ENCODE peak calls at places on chromosomes 13 and 19, in nine cellular contexts. One of them, this sample, is unnamed.
A peak's percentile ranks its signal among the peaks of the same experiment; 100 is the strongest.

GRCh38 chr19:34353546-34353945 is 11.4 kb upstream of the GPI start:
- DNase-seq in psoas muscle: peak; percentile 37
- DNase-seq in activated CD4-positive, alpha-beta T cell treated with anti-CD3 and anti-CD28 coated beads for 1 hour: no peak
- DNase-seq in T-helper 9 cell: no peak
- DNase-seq in posterior vena cava: no peak
- DNase-seq in germinal center: no peak
- DNase-seq in foreskin fibroblast: no peak
- DNase-seq in activated CD8-positive, alpha-beta memory T cell treated with anti-CD3 and anti-CD28 coated beads, Interleukin-2, amount 50 U/mL, for 48 hours: no peak
- DNase-seq in COR-L47: no peak
- DNase-seq in this sample: no peak

GRCh38 chr19:46635920-46636761 is at the start of gene GNG8:
- DNase-seq in psoas muscle: no peak
- DNase-seq in foreskin fibroblast: no peak
- DNase-seq in COR-L47: no peak
- DNase-seq in T-helper 9 cell: no peak
- DNase-seq in posterior vena cava: no peak
- DNase-seq in activated CD4-positive, alpha-beta T cell treated with anti-CD3 and anti-CD28 coated beads for 1 hour: no peak
- DNase-seq in activated CD8-positive, alpha-beta memory T cell treated with anti-CD3 and anti-CD28 coated beads, Interleukin-2, amount 50 U/mL, for 48 hours: no peak
- DNase-seq in germinal center: no peak
- DNase-seq in this sample: no peak

GRCh38 chr19:13267889-13268288 is 117.7 kb downstream of the IER2 start:
- DNase-seq in T-helper 9 cell: no peak
- DNase-seq in activated CD4-positive, alpha-beta T cell treated with anti-CD3 and anti-CD28 coated beads for 1 hour: no peak
- DNase-seq in germinal center: no peak
- DNase-seq in posterior vena cava: no peak
- DNase-seq in foreskin fibroblast: no peak
- DNase-seq in psoas muscle: no peak
- DNase-seq in activated CD8-positive, alpha-beta memory T cell treated with anti-CD3 and anti-CD28 coated beads, Interleukin-2, amount 50 U/mL, for 48 hours: no peak
- DNase-seq in COR-L47: no peak
- DNase-seq in this sample: no peak

GRCh38 chr13:107376393-107377085 is 808.6 kb upstream of the ARGLU1 start:
- DNase-seq in activated CD4-positive, alpha-beta T cell treated with anti-CD3 and anti-CD28 coated beads for 1 hour: no peak
- DNase-seq in T-helper 9 cell: no peak
- DNase-seq in activated CD8-positive, alpha-beta memory T cell treated with anti-CD3 and anti-CD28 coated beads, Interleukin-2, amount 50 U/mL, for 48 hours: no peak
- DNase-seq in germinal center: no peak
- DNase-seq in psoas muscle: no peak
- DNase-seq in foreskin fibroblast: no peak
- DNase-seq in COR-L47: peak; percentile 92
- DNase-seq in posterior vena cava: no peak
- DNase-seq in this sample: no peak

GRCh38 chr13:111968611-111969010 is 98.3 kb upstream of the SOX1 start:
- DNase-seq in activated CD4-positive, alpha-beta T cell treated with anti-CD3 and anti-CD28 coated beads for 1 hour: no peak
- DNase-seq in foreskin fibroblast: no peak
- DNase-seq in germinal center: no peak
- DNase-seq in T-helper 9 cell: no peak
- DNase-seq in psoas muscle: no peak
- DNase-seq in COR-L47: no peak
- DNase-seq in activated CD8-positive, alpha-beta memory T cell treated with anti-CD3 and anti-CD28 coated beads, Interleukin-2, amount 50 U/mL, for 48 hours: no peak
- DNase-seq in posterior vena cava: no peak
- DNase-seq in this sample: no peak

GRCh38 chr19:14476663-14477401 is 1.7 kb upstream of the PTGER1 start:
- DNase-seq in psoas muscle: no peak
- DNase-seq in T-helper 9 cell: peak; percentile 33
- DNase-seq in posterior vena cava: no peak
- DNase-seq in germinal center: no peak
- DNase-seq in activated CD8-positive, alpha-beta memory T cell treated with anti-CD3 and anti-CD28 coated beads, Interleukin-2, amount 50 U/mL, for 48 hours: no peak
- DNase-seq in COR-L47: no peak
- DNase-seq in foreskin fibroblast: peak; percentile 72
- DNase-seq in activated CD4-positive, alpha-beta T cell treated with anti-CD3 and anti-CD28 coated beads for 1 hour: no peak
- DNase-seq in this sample: no peak

GRCh38 chr19:29499921-29500590 is 25.7 kb upstream of the VSTM2B start:
- DNase-seq in foreskin fibroblast: no peak
- DNase-seq in T-helper 9 cell: no peak
- DNase-seq in posterior vena cava: peak; percentile 52
- DNase-seq in activated CD8-positive, alpha-beta memory T cell treated with anti-CD3 and anti-CD28 coated beads, Interleukin-2, amount 50 U/mL, for 48 hours: no peak
- DNase-seq in germinal center: no peak
- DNase-seq in COR-L47: no peak
- DNase-seq in activated CD4-positive, alpha-beta T cell treated with anti-CD3 and anti-CD28 coated beads for 1 hour: no peak
- DNase-seq in psoas muscle: no peak
- DNase-seq in this sample: no peak

GRCh38 chr13:34926513-34926912 is 15.6 kb upstream of the NBEA start:
- DNase-seq in germinal center: no peak
- DNase-seq in activated CD4-positive, alpha-beta T cell treated with anti-CD3 and anti-CD28 coated beads for 1 hour: no peak
- DNase-seq in foreskin fibroblast: peak; percentile 71
- DNase-seq in T-helper 9 cell: no peak
- DNase-seq in psoas muscle: no peak
- DNase-seq in posterior vena cava: no peak
- DNase-seq in activated CD8-positive, alpha-beta memory T cell treated with anti-CD3 and anti-CD28 coated beads, Interleukin-2, amount 50 U/mL, for 48 hours: no peak
- DNase-seq in COR-L47: no peak
- DNase-seq in this sample: no peak

GRCh38 chr13:88000239-88000638 is 329.1 kb downstream of the SLITRK5 start:
- DNase-seq in activated CD4-positive, alpha-beta T cell treated with anti-CD3 and anti-CD28 coated beads for 1 hour: no peak
- DNase-seq in posterior vena cava: no peak
- DNase-seq in T-helper 9 cell: no peak
- DNase-seq in psoas muscle: no peak
- DNase-seq in germinal center: no peak
- DNase-seq in COR-L47: no peak
- DNase-seq in activated CD8-positive, alpha-beta memory T cell treated with anti-CD3 and anti-CD28 coated beads, Interleukin-2, amount 50 U/mL, for 48 hours: no peak
- DNase-seq in foreskin fibroblast: no peak
- DNase-seq in this sample: no peak

GRCh38 chr19:1315470-1316166 is 29.9 kb downstream of the EFNA2 start:
- DNase-seq in activated CD8-positive, alpha-beta memory T cell treated with anti-CD3 and anti-CD28 coated beads, Interleukin-2, amount 50 U/mL, for 48 hours: peak; percentile 66
- DNase-seq in foreskin fibroblast: peak; percentile 77
- DNase-seq in germinal center: peak; percentile 58
- DNase-seq in posterior vena cava: no peak
- DNase-seq in COR-L47: peak; percentile 42
- DNase-seq in T-helper 9 cell: no peak
- DNase-seq in psoas muscle: peak; percentile 73
- DNase-seq in activated CD4-positive, alpha-beta T cell treated with anti-CD3 and anti-CD28 coated beads for 1 hour: no peak
- DNase-seq in this sample: no peak

GRCh38 chr19:6740589-6741348 is 1.3 kb downstream of the TRIP10 start:
- DNase-seq in posterior vena cava: peak; percentile 91
- DNase-seq in psoas muscle: peak; percentile 83
- DNase-seq in COR-L47: no peak
- DNase-seq in germinal center: peak; percentile 54
- DNase-seq in activated CD4-positive, alpha-beta T cell treated with anti-CD3 and anti-CD28 coated beads for 1 hour: no peak
- DNase-seq in activated CD8-positive, alpha-beta memory T cell treated with anti-CD3 and anti-CD28 coated beads, Interleukin-2, amount 50 U/mL, for 48 hours: peak; percentile 66
- DNase-seq in T-helper 9 cell: peak; percentile 16
- DNase-seq in foreskin fibroblast: peak; percentile 65
- DNase-seq in this sample: no peak

GRCh38 chr19:55927991-55928390 is 4.1 kb downstream of the NLRP13 start:
- DNase-seq in germinal center: no peak
- DNase-seq in posterior vena cava: no peak
- DNase-seq in activated CD8-positive, alpha-beta memory T cell treated with anti-CD3 and anti-CD28 coated beads, Interleukin-2, amount 50 U/mL, for 48 hours: no peak
- DNase-seq in T-helper 9 cell: no peak
- DNase-seq in COR-L47: no peak
- DNase-seq in psoas muscle: no peak
- DNase-seq in activated CD4-positive, alpha-beta T cell treated with anti-CD3 and anti-CD28 coated beads for 1 hour: no peak
- DNase-seq in foreskin fibroblast: no peak
- DNase-seq in this sample: no peak

GRCh38 chr13:105960326-105960725 is 575.1 kb downstream of the EFNB2 start:
- DNase-seq in psoas muscle: no peak
- DNase-seq in posterior vena cava: no peak
- DNase-seq in foreskin fibroblast: no peak
- DNase-seq in T-helper 9 cell: no peak
- DNase-seq in germinal center: no peak
- DNase-seq in activated CD4-positive, alpha-beta T cell treated with anti-CD3 and anti-CD28 coated beads for 1 hour: no peak
- DNase-seq in activated CD8-positive, alpha-beta memory T cell treated with anti-CD3 and anti-CD28 coated beads, Interleukin-2, amount 50 U/mL, for 48 hours: no peak
- DNase-seq in COR-L47: no peak
- DNase-seq in this sample: no peak

GRCh38 chr13:109494955-109495354 is 291.4 kb downstream of the IRS2 start:
- DNase-seq in T-helper 9 cell: no peak
- DNase-seq in foreskin fibroblast: peak; percentile 63
- DNase-seq in posterior vena cava: no peak
- DNase-seq in activated CD4-positive, alpha-beta T cell treated with anti-CD3 and anti-CD28 coated beads for 1 hour: no peak
- DNase-seq in psoas muscle: no peak
- DNase-seq in COR-L47: no peak
- DNase-seq in germinal center: no peak
- DNase-seq in activated CD8-positive, alpha-beta memory T cell treated with anti-CD3 and anti-CD28 coated beads, Interleukin-2, amount 50 U/mL, for 48 hours: no peak
- DNase-seq in this sample: no peak

GRCh38 chr13:28819748-28820098 is 416 bp upstream of the MTUS2 start:
- DNase-seq in activated CD4-positive, alpha-beta T cell treated with anti-CD3 and anti-CD28 coated beads for 1 hour: peak; percentile 17
- DNase-seq in COR-L47: no peak
- DNase-seq in posterior vena cava: no peak
- DNase-seq in foreskin fibroblast: peak; percentile 71
- DNase-seq in T-helper 9 cell: peak; percentile 35
- DNase-seq in activated CD8-positive, alpha-beta memory T cell treated with anti-CD3 and anti-CD28 coated beads, Interleukin-2, amount 50 U/mL, for 48 hours: peak; percentile 83
- DNase-seq in germinal center: peak; percentile 77
- DNase-seq in psoas muscle: no peak
- DNase-seq in this sample: no peak

GRCh38 chr19:16548956-16549355 is 6.7 kb upstream of the CHERP start:
- DNase-seq in foreskin fibroblast: no peak
- DNase-seq in activated CD4-positive, alpha-beta T cell treated with anti-CD3 and anti-CD28 coated beads for 1 hour: no peak
- DNase-seq in activated CD8-positive, alpha-beta memory T cell treated with anti-CD3 and anti-CD28 coated beads, Interleukin-2, amount 50 U/mL, for 48 hours: no peak
- DNase-seq in germinal center: no peak
- DNase-seq in psoas muscle: no peak
- DNase-seq in T-helper 9 cell: no peak
- DNase-seq in COR-L47: no peak
- DNase-seq in posterior vena cava: no peak
- DNase-seq in this sample: no peak

GRCh38 chr19:18961767-18962423 is 20.9 kb upstream of the HOMER3 start:
- DNase-seq in psoas muscle: no peak
- DNase-seq in activated CD8-positive, alpha-beta memory T cell treated with anti-CD3 and anti-CD28 coated beads, Interleukin-2, amount 50 U/mL, for 48 hours: no peak
- DNase-seq in foreskin fibroblast: no peak
- DNase-seq in posterior vena cava: no peak
- DNase-seq in activated CD4-positive, alpha-beta T cell treated with anti-CD3 and anti-CD28 coated beads for 1 hour: no peak
- DNase-seq in germinal center: peak; percentile 60
- DNase-seq in COR-L47: peak; percentile 35
- DNase-seq in T-helper 9 cell: no peak
- DNase-seq in this sample: no peak

GRCh38 chr13:28613562-28613961 is 45.4 kb upstream of the POMP start:
- DNase-seq in foreskin fibroblast: no peak
- DNase-seq in COR-L47: no peak
- DNase-seq in activated CD8-positive, alpha-beta memory T cell treated with anti-CD3 and anti-CD28 coated beads, Interleukin-2, amount 50 U/mL, for 48 hours: no peak
- DNase-seq in germinal center: no peak
- DNase-seq in posterior vena cava: no peak
- DNase-seq in psoas muscle: no peak
- DNase-seq in activated CD4-positive, alpha-beta T cell treated with anti-CD3 and anti-CD28 coated beads for 1 hour: no peak
- DNase-seq in T-helper 9 cell: no peak
- DNase-seq in this sample: no peak

GRCh38 chr19:48963371-48964204 is 1.5 kb upstream of the FTL start:
- DNase-seq in posterior vena cava: peak; percentile 93
- DNase-seq in psoas muscle: peak; percentile 88
- DNase-seq in activated CD8-positive, alpha-beta memory T cell treated with anti-CD3 and anti-CD28 coated beads, Interleukin-2, amount 50 U/mL, for 48 hours: peak; percentile 89
- DNase-seq in activated CD4-positive, alpha-beta T cell treated with anti-CD3 and anti-CD28 coated beads for 1 hour: peak; percentile 32
- DNase-seq in T-helper 9 cell: peak; percentile 44
- DNase-seq in germinal center: peak; percentile 31
- DNase-seq in COR-L47: no peak
- DNase-seq in foreskin fibroblast: peak; percentile 91
- DNase-seq in this sample: no peak

GRCh38 chr19:33221641-33222040 is 4.0 kb downstream of the SLC7A10 start:
- DNase-seq in germinal center: no peak
- DNase-seq in activated CD4-positive, alpha-beta T cell treated with anti-CD3 and anti-CD28 coated beads for 1 hour: no peak
- DNase-seq in activated CD8-positive, alpha-beta memory T cell treated with anti-CD3 and anti-CD28 coated beads, Interleukin-2, amount 50 U/mL, for 48 hours: no peak
- DNase-seq in COR-L47: no peak
- DNase-seq in psoas muscle: no peak
- DNase-seq in posterior vena cava: no peak
- DNase-seq in foreskin fibroblast: no peak
- DNase-seq in T-helper 9 cell: no peak
- DNase-seq in this sample: no peak

GRCh38 chr19:51501594-51502263 is at the start of gene SIGLEC12:
- DNase-seq in germinal center: no peak
- DNase-seq in COR-L47: no peak
- DNase-seq in T-helper 9 cell: no peak
- DNase-seq in activated CD4-positive, alpha-beta T cell treated with anti-CD3 and anti-CD28 coated beads for 1 hour: no peak
- DNase-seq in activated CD8-positive, alpha-beta memory T cell treated with anti-CD3 and anti-CD28 coated beads, Interleukin-2, amount 50 U/mL, for 48 hours: no peak
- DNase-seq in foreskin fibroblast: no peak
- DNase-seq in posterior vena cava: no peak
- DNase-seq in psoas muscle: no peak
- DNase-seq in this sample: no peak

GRCh38 chr13:44382635-44383145 is 9.1 kb downstream of the SERP2 start:
- DNase-seq in activated CD4-positive, alpha-beta T cell treated with anti-CD3 and anti-CD28 coated beads for 1 hour: no peak
- DNase-seq in foreskin fibroblast: no peak
- DNase-seq in COR-L47: no peak
- DNase-seq in T-helper 9 cell: no peak
- DNase-seq in germinal center: no peak
- DNase-seq in posterior vena cava: no peak
- DNase-seq in psoas muscle: no peak
- DNase-seq in activated CD8-positive, alpha-beta memory T cell treated with anti-CD3 and anti-CD28 coated beads, Interleukin-2, amount 50 U/mL, for 48 hours: no peak
- DNase-seq in this sample: no peak

GRCh38 chr19:38849147-38849745 is 540 bp downstream of the HNRNPL start:
- DNase-seq in T-helper 9 cell: peak; percentile 96
- DNase-seq in activated CD8-positive, alpha-beta memory T cell treated with anti-CD3 and anti-CD28 coated beads, Interleukin-2, amount 50 U/mL, for 48 hours: peak; percentile 100
- DNase-seq in COR-L47: peak; percentile 95
- DNase-seq in foreskin fibroblast: peak; percentile 99
- DNase-seq in posterior vena cava: peak; percentile 99
- DNase-seq in activated CD4-positive, alpha-beta T cell treated with anti-CD3 and anti-CD28 coated beads for 1 hour: peak; percentile 97
- DNase-seq in psoas muscle: peak; percentile 99
- DNase-seq in germinal center: peak; percentile 98
- DNase-seq in this sample: peak; percentile 37